ENCODE peak calls at places on chromosomes 1 and 21, in six cellular contexts. One of them, this sample, is unnamed.

GRCh38 chr1:96979287-96979686 is 257.7 kb downstream of the PTBP2 start:
- DNase-seq in SK-N-SH: peak
- DNase-seq in endothelial cell of umbilical vein: no peak
- DNase-seq in breast epithelium: no peak
- DNase-seq in sigmoid colon: no peak
- DNase-seq in Panc1: no peak
- DNase-seq in this sample: no peak

GRCh38 chr1:44240802-44241671 is 27.8 kb downstream of the DMAP1 start:
- DNase-seq in sigmoid colon: peak
- DNase-seq in breast epithelium: no peak
- DNase-seq in SK-N-SH: peak
- DNase-seq in Panc1: no peak
- DNase-seq in endothelial cell of umbilical vein: no peak
- DNase-seq in this sample: no peak

GRCh38 chr1:246117066-246117791 is 389.9 kb downstream of the SMYD3 start:
- DNase-seq in Panc1: no peak
- DNase-seq in endothelial cell of umbilical vein: peak
- DNase-seq in SK-N-SH: peak
- DNase-seq in breast epithelium: no peak
- DNase-seq in sigmoid colon: no peak
- DNase-seq in this sample: no peak

GRCh38 chr1:96533820-96534219 is 187.8 kb upstream of the PTBP2 start:
- DNase-seq in sigmoid colon: no peak
- DNase-seq in Panc1: no peak
- DNase-seq in breast epithelium: no peak
- DNase-seq in endothelial cell of umbilical vein: no peak
- DNase-seq in SK-N-SH: no peak
- DNase-seq in this sample: no peak

GRCh38 chr1:117366982-117367768 is at the start of gene MAN1A2:
- DNase-seq in SK-N-SH: peak
- DNase-seq in Panc1: no peak
- DNase-seq in breast epithelium: peak
- DNase-seq in sigmoid colon: peak
- DNase-seq in endothelial cell of umbilical vein: peak
- DNase-seq in this sample: peak

GRCh38 chr1:92037400-92037799 is 7.6 kb downstream of the EPHX4 start:
- DNase-seq in endothelial cell of umbilical vein: no peak
- DNase-seq in breast epithelium: no peak
- DNase-seq in sigmoid colon: no peak
- DNase-seq in SK-N-SH: no peak
- DNase-seq in Panc1: no peak
- DNase-seq in this sample: no peak

GRCh38 chr1:63322944-63323865 is 838 bp downstream of the FOXD3 start:
- DNase-seq in endothelial cell of umbilical vein: no peak
- DNase-seq in Panc1: no peak
- DNase-seq in SK-N-SH: peak
- DNase-seq in sigmoid colon: peak
- DNase-seq in breast epithelium: no peak
- DNase-seq in this sample: no peak

GRCh38 chr1:226674892-226675719 is 64.0 kb downstream of the ITPKB start:
- DNase-seq in Panc1: no peak
- DNase-seq in breast epithelium: no peak
- DNase-seq in sigmoid colon: peak
- DNase-seq in endothelial cell of umbilical vein: peak
- DNase-seq in SK-N-SH: no peak
- DNase-seq in this sample: no peak

GRCh38 chr1:173266845-173267244 is 59.7 kb upstream of the TNFSF4 start:
- DNase-seq in breast epithelium: no peak
- DNase-seq in endothelial cell of umbilical vein: no peak
- DNase-seq in sigmoid colon: no peak
- DNase-seq in Panc1: no peak
- DNase-seq in SK-N-SH: no peak
- DNase-seq in this sample: no peak

GRCh38 chr1:11044849-11045427 is 2.1 kb downstream of the MASP2 start:
- DNase-seq in breast epithelium: no peak
- DNase-seq in sigmoid colon: peak
- DNase-seq in SK-N-SH: no peak
- DNase-seq in Panc1: no peak
- DNase-seq in endothelial cell of umbilical vein: no peak
- DNase-seq in this sample: no peak

GRCh38 chr1:209168204-209168603 is 415.3 kb upstream of the CAMK1G start:
- DNase-seq in Panc1: no peak
- DNase-seq in endothelial cell of umbilical vein: peak
- DNase-seq in sigmoid colon: no peak
- DNase-seq in SK-N-SH: no peak
- DNase-seq in breast epithelium: no peak
- DNase-seq in this sample: no peak

GRCh38 chr1:17617787-17618557 is 78.5 kb downstream of the ARHGEF10L start:
- DNase-seq in breast epithelium: no peak
- DNase-seq in endothelial cell of umbilical vein: no peak
- DNase-seq in sigmoid colon: peak
- DNase-seq in Panc1: no peak
- DNase-seq in SK-N-SH: no peak
- DNase-seq in this sample: no peak

GRCh38 chr1:14740016-14740415 is 141.5 kb downstream of the KAZN start:
- DNase-seq in endothelial cell of umbilical vein: no peak
- DNase-seq in breast epithelium: no peak
- DNase-seq in sigmoid colon: no peak
- DNase-seq in Panc1: no peak
- DNase-seq in SK-N-SH: no peak
- DNase-seq in this sample: no peak

GRCh38 chr1:8018492-8019228 is 7.4 kb downstream of the ERRFI1 start:
- DNase-seq in breast epithelium: no peak
- DNase-seq in SK-N-SH: no peak
- DNase-seq in endothelial cell of umbilical vein: no peak
- DNase-seq in Panc1: no peak
- DNase-seq in sigmoid colon: no peak
- DNase-seq in this sample: no peak

GRCh38 chr1:28343405-28343804 is 14.6 kb downstream of the MED18 start:
- DNase-seq in breast epithelium: no peak
- DNase-seq in SK-N-SH: no peak
- DNase-seq in Panc1: no peak
- DNase-seq in sigmoid colon: no peak
- DNase-seq in endothelial cell of umbilical vein: no peak
- DNase-seq in this sample: no peak

GRCh38 chr1:228818296-228818695 is 83.0 kb downstream of the RHOU start:
- DNase-seq in sigmoid colon: no peak
- DNase-seq in SK-N-SH: no peak
- DNase-seq in endothelial cell of umbilical vein: no peak
- DNase-seq in breast epithelium: no peak
- DNase-seq in Panc1: no peak
- DNase-seq in this sample: peak

GRCh38 chr1:85579619-85580018 is 942 bp upstream of the CCN1 start:
- DNase-seq in SK-N-SH: no peak
- DNase-seq in sigmoid colon: peak
- DNase-seq in breast epithelium: peak
- DNase-seq in endothelial cell of umbilical vein: peak
- DNase-seq in Panc1: peak
- DNase-seq in this sample: peak

GRCh38 chr1:1858382-1859086 is 32.4 kb downstream of the GNB1 start:
- DNase-seq in breast epithelium: peak
- DNase-seq in Panc1: no peak
- DNase-seq in endothelial cell of umbilical vein: peak
- DNase-seq in sigmoid colon: peak
- DNase-seq in SK-N-SH: peak
- DNase-seq in this sample: peak

GRCh38 chr21:38937844-38938243 is 132.1 kb downstream of the ETS2 start:
- DNase-seq in breast epithelium: no peak
- DNase-seq in Panc1: no peak
- DNase-seq in SK-N-SH: no peak
- DNase-seq in endothelial cell of umbilical vein: no peak
- DNase-seq in sigmoid colon: no peak
- DNase-seq in this sample: no peak

GRCh38 chr1:158652721-158653334 is 33.7 kb downstream of the SPTA1 start:
- DNase-seq in SK-N-SH: no peak
- DNase-seq in sigmoid colon: no peak
- DNase-seq in breast epithelium: no peak
- DNase-seq in Panc1: no peak
- DNase-seq in endothelial cell of umbilical vein: no peak
- DNase-seq in this sample: no peak

GRCh38 chr1:204812842-204813241 is 57.8 kb upstream of the NFASC start:
- DNase-seq in Panc1: no peak
- DNase-seq in SK-N-SH: no peak
- DNase-seq in endothelial cell of umbilical vein: no peak
- DNase-seq in sigmoid colon: no peak
- DNase-seq in breast epithelium: no peak
- DNase-seq in this sample: no peak

GRCh38 chr21:33640697-33641338 is 723 bp downstream of the CRYZL1 start:
- DNase-seq in Panc1: no peak
- DNase-seq in sigmoid colon: no peak
- DNase-seq in breast epithelium: no peak
- DNase-seq in endothelial cell of umbilical vein: no peak
- DNase-seq in SK-N-SH: peak
- DNase-seq in this sample: no peak

GRCh38 chr1:31799895-31800676 is 15.7 kb downstream of the SPOCD1 start:
- DNase-seq in endothelial cell of umbilical vein: no peak
- DNase-seq in Panc1: no peak
- DNase-seq in sigmoid colon: peak
- DNase-seq in breast epithelium: no peak
- DNase-seq in SK-N-SH: no peak
- DNase-seq in this sample: peak

GRCh38 chr21:43034826-43035225 is 40.8 kb downstream of the CBS start:
- DNase-seq in Panc1: no peak
- DNase-seq in endothelial cell of umbilical vein: no peak
- DNase-seq in SK-N-SH: no peak
- DNase-seq in breast epithelium: no peak
- DNase-seq in sigmoid colon: no peak
- DNase-seq in this sample: no peak

GRCh38 chr1:58782308-58783089 is 1.3 kb downstream of the JUN start:
- DNase-seq in breast epithelium: peak
- DNase-seq in SK-N-SH: peak
- DNase-seq in endothelial cell of umbilical vein: peak
- DNase-seq in sigmoid colon: peak
- DNase-seq in Panc1: no peak
- DNase-seq in this sample: peak

GRCh38 chr1:95953005-95953404 is 719.0 kb downstream of the RWDD3 start:
- DNase-seq in SK-N-SH: peak
- DNase-seq in breast epithelium: no peak
- DNase-seq in Panc1: no peak
- DNase-seq in endothelial cell of umbilical vein: peak
- DNase-seq in sigmoid colon: no peak
- DNase-seq in this sample: no peak

GRCh38 chr1:212700597-212700891 is 904 bp upstream of the BATF3 start:
- DNase-seq in breast epithelium: no peak
- DNase-seq in sigmoid colon: no peak
- DNase-seq in SK-N-SH: peak
- DNase-seq in endothelial cell of umbilical vein: no peak
- DNase-seq in Panc1: no peak
- DNase-seq in this sample: no peak

GRCh38 chr21:15671188-15671587 is 58.6 kb upstream of the USP25 start:
- DNase-seq in sigmoid colon: no peak
- DNase-seq in endothelial cell of umbilical vein: no peak
- DNase-seq in SK-N-SH: no peak
- DNase-seq in Panc1: no peak
- DNase-seq in breast epithelium: no peak
- DNase-seq in this sample: no peak

DNA sequence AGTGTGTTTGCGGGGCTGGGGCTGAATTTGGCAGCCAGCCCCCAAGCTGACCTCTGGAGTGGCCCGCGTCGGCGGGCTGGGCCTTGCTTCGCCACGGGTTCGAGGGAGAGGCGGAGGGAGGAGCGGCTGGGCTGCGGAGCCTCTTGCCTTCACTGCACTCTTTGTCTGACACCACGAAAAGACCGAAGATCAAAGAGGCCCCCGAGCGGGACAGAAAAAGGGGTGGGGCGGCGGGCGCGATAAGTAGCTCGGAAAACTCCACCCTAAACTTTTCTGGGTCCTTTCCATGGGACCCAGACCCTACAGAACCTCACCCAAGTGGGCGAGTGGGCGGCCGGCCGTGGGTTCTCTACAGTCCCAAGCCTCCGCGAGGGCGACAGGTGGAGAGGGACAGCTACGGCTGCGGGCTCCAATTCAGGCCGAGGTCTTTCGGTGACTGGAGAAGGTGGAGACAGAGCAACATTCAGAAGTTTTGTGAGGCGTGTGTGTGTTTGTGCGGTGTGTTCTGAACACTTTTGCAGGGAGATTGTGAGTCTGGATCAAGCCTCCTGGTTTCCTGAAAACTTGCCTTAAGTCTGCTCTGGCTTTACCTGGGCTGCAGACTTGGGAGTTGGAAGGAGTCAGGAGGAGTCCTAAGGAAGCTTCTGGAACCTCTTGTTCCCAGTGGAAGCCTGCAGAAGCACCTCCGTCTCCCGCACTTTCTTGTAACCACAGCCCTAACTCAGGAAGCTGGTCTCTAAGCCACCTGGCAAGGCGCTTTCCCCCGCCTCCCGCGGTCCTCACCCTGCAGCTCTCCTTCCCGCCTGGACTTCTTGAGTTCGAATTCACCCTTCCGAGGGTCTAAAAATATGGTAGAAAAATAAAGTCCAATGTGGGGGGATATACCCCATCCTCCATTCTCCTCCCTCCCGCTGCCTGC is 14.8 kb downstream of the PAX7 start:
- DNase-seq in endothelial cell of umbilical vein: no peak
- DNase-seq in breast epithelium: no peak
- DNase-seq in sigmoid colon: no peak
- DNase-seq in SK-N-SH: peak
- DNase-seq in Panc1: no peak
- DNase-seq in this sample: no peak
- TF ChIP-seq POLR2AphosphoS5 in endothelial cell of umbilical vein: no peak
- TF ChIP-seq POLR2AphosphoS5 in breast epithelium: no peak
- TF ChIP-seq POLR2AphosphoS5 in sigmoid colon: no peak
- TF ChIP-seq POLR2AphosphoS5 in SK-N-SH: no peak
- TF ChIP-seq POLR2AphosphoS5 in Panc1: no peak
- TF ChIP-seq POLR2AphosphoS5 in this sample: no peak

GRCh38 chr1:55311057-55311631 is 96.0 kb upstream of the USP24 start:
- DNase-seq in endothelial cell of umbilical vein: no peak
- DNase-seq in breast epithelium: no peak
- DNase-seq in Panc1: no peak
- DNase-seq in SK-N-SH: peak
- DNase-seq in sigmoid colon: no peak
- DNase-seq in this sample: no peak
- H3K27ac ChIP-seq in endothelial cell of umbilical vein: peak
- H3K27ac ChIP-seq in breast epithelium: no peak
- H3K27ac ChIP-seq in Panc1: no peak
- H3K27ac ChIP-seq in SK-N-SH: peak
- H3K27ac ChIP-seq in sigmoid colon: no peak
- H3K27ac ChIP-seq in this sample: no peak

GRCh38 chr1:234915923-234916675 is 212.5 kb downstream of the TOMM20 start:
- DNase-seq in Panc1: no peak
- DNase-seq in SK-N-SH: no peak
- DNase-seq in breast epithelium: no peak
- DNase-seq in endothelial cell of umbilical vein: peak
- DNase-seq in sigmoid colon: peak
- DNase-seq in this sample: no peak
- TF ChIP-seq POLR2AphosphoS5 in Panc1: no peak
- TF ChIP-seq POLR2AphosphoS5 in SK-N-SH: no peak
- TF ChIP-seq POLR2AphosphoS5 in breast epithelium: no peak
- TF ChIP-seq POLR2AphosphoS5 in endothelial cell of umbilical vein: no peak
- TF ChIP-seq POLR2AphosphoS5 in sigmoid colon: peak
- TF ChIP-seq POLR2AphosphoS5 in this sample: no peak

DNA sequence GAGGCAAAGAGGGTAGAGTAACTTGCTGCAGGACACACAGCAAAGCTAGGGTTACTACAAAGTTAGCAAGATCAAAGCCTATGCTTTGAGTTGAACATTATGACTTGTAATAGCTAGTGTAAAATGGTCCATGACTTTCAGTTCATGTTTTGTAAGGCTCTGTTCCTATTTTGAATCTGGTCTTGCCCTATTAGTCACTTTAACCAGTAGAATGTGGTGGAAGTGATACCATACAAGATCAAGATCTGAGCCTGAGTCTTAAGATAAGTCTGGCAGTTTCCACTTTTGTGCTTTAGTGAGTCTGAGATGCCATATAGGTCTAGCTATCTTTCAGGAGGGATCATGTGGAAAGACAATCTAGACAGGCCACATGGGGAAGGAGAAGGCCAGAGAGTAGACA is 282.1 kb upstream of the BRINP3 start:
- DNase-seq in sigmoid colon: no peak
- DNase-seq in Panc1: no peak
- DNase-seq in endothelial cell of umbilical vein: no peak
- DNase-seq in breast epithelium: no peak
- DNase-seq in SK-N-SH: no peak
- DNase-seq in this sample: no peak
- H3K27ac ChIP-seq in sigmoid colon: no peak
- H3K27ac ChIP-seq in Panc1: no peak
- H3K27ac ChIP-seq in endothelial cell of umbilical vein: no peak
- H3K27ac ChIP-seq in breast epithelium: no peak
- H3K27ac ChIP-seq in SK-N-SH: no peak
- H3K27ac ChIP-seq in this sample: no peak